ENCODE peak calls at places on chromosome 18, in six cellular contexts. One of them, this sample, is unnamed.
A peak's percentile ranks its signal among the peaks of the same experiment; 100 is the strongest.

GRCh38 chr18:39939209-39939608 is 2015.8 kb upstream of the PIK3C3 start:
- DNase-seq in AML-193: no peak
- DNase-seq in stimulated activated CD8-positive, alpha-beta memory T cell treated with anti-CD3 and anti-CD28 coated beads, Interleukin-2, amount 100 ng/mL, for 1 hour: no peak
- DNase-seq in esophagus squamous epithelium: no peak
- DNase-seq in activated CD8-positive, alpha-beta memory T cell treated with anti-CD3 and anti-CD28 coated beads, Interleukin-2, amount 50 U/mL, for 4 hours: no peak
- DNase-seq in substantia nigra: no peak
- DNase-seq in this sample: no peak

GRCh38 chr18:302097-302496 is 34.2 kb upstream of the THOC1 start:
- DNase-seq in AML-193: no peak
- DNase-seq in stimulated activated CD8-positive, alpha-beta memory T cell treated with anti-CD3 and anti-CD28 coated beads, Interleukin-2, amount 100 ng/mL, for 1 hour: no peak
- DNase-seq in esophagus squamous epithelium: no peak
- DNase-seq in activated CD8-positive, alpha-beta memory T cell treated with anti-CD3 and anti-CD28 coated beads, Interleukin-2, amount 50 U/mL, for 4 hours: no peak
- DNase-seq in substantia nigra: no peak
- DNase-seq in this sample: no peak

GRCh38 chr18:31512203-31512764 is 14.3 kb downstream of the DSG2 start:
- DNase-seq in AML-193: no peak
- DNase-seq in stimulated activated CD8-positive, alpha-beta memory T cell treated with anti-CD3 and anti-CD28 coated beads, Interleukin-2, amount 100 ng/mL, for 1 hour: no peak
- DNase-seq in esophagus squamous epithelium: no peak
- DNase-seq in activated CD8-positive, alpha-beta memory T cell treated with anti-CD3 and anti-CD28 coated beads, Interleukin-2, amount 50 U/mL, for 4 hours: no peak
- DNase-seq in substantia nigra: no peak
- DNase-seq in this sample: no peak

GRCh38 chr18:76962851-76963250 is 140.5 kb downstream of the ZNF236 start:
- DNase-seq in AML-193: no peak
- DNase-seq in stimulated activated CD8-positive, alpha-beta memory T cell treated with anti-CD3 and anti-CD28 coated beads, Interleukin-2, amount 100 ng/mL, for 1 hour: no peak
- DNase-seq in esophagus squamous epithelium: no peak
- DNase-seq in activated CD8-positive, alpha-beta memory T cell treated with anti-CD3 and anti-CD28 coated beads, Interleukin-2, amount 50 U/mL, for 4 hours: no peak
- DNase-seq in substantia nigra: no peak
- DNase-seq in this sample: no peak

GRCh38 chr18:64981915-64982314 is 768.9 kb upstream of the CDH7 start:
- DNase-seq in AML-193: no peak
- DNase-seq in stimulated activated CD8-positive, alpha-beta memory T cell treated with anti-CD3 and anti-CD28 coated beads, Interleukin-2, amount 100 ng/mL, for 1 hour: no peak
- DNase-seq in esophagus squamous epithelium: no peak
- DNase-seq in activated CD8-positive, alpha-beta memory T cell treated with anti-CD3 and anti-CD28 coated beads, Interleukin-2, amount 50 U/mL, for 4 hours: no peak
- DNase-seq in substantia nigra: no peak
- DNase-seq in this sample: no peak

GRCh38 chr18:7017013-7017412 is 100.6 kb downstream of the LAMA1 start:
- DNase-seq in AML-193: no peak
- DNase-seq in stimulated activated CD8-positive, alpha-beta memory T cell treated with anti-CD3 and anti-CD28 coated beads, Interleukin-2, amount 100 ng/mL, for 1 hour: no peak
- DNase-seq in esophagus squamous epithelium: no peak
- DNase-seq in activated CD8-positive, alpha-beta memory T cell treated with anti-CD3 and anti-CD28 coated beads, Interleukin-2, amount 50 U/mL, for 4 hours: no peak
- DNase-seq in substantia nigra: no peak
- DNase-seq in this sample: no peak

GRCh38 chr18:8776013-8776515 is 70.7 kb downstream of the MTCL1 start:
- DNase-seq in AML-193: no peak
- DNase-seq in stimulated activated CD8-positive, alpha-beta memory T cell treated with anti-CD3 and anti-CD28 coated beads, Interleukin-2, amount 100 ng/mL, for 1 hour: no peak
- DNase-seq in esophagus squamous epithelium: no peak
- DNase-seq in activated CD8-positive, alpha-beta memory T cell treated with anti-CD3 and anti-CD28 coated beads, Interleukin-2, amount 50 U/mL, for 4 hours: no peak
- DNase-seq in substantia nigra: no peak
- DNase-seq in this sample: no peak

GRCh38 chr18:33839452-33840225 is 261.6 kb downstream of the ASXL3 start:
- DNase-seq in AML-193: peak; percentile 43
- DNase-seq in stimulated activated CD8-positive, alpha-beta memory T cell treated with anti-CD3 and anti-CD28 coated beads, Interleukin-2, amount 100 ng/mL, for 1 hour: no peak
- DNase-seq in esophagus squamous epithelium: no peak
- DNase-seq in activated CD8-positive, alpha-beta memory T cell treated with anti-CD3 and anti-CD28 coated beads, Interleukin-2, amount 50 U/mL, for 4 hours: no peak
- DNase-seq in substantia nigra: peak; percentile 15
- DNase-seq in this sample: peak; percentile 41

GRCh38 chr18:8553611-8553924 is 55.7 kb upstream of the RAB12 start:
- DNase-seq in AML-193: no peak
- DNase-seq in stimulated activated CD8-positive, alpha-beta memory T cell treated with anti-CD3 and anti-CD28 coated beads, Interleukin-2, amount 100 ng/mL, for 1 hour: no peak
- DNase-seq in esophagus squamous epithelium: no peak
- DNase-seq in activated CD8-positive, alpha-beta memory T cell treated with anti-CD3 and anti-CD28 coated beads, Interleukin-2, amount 50 U/mL, for 4 hours: no peak
- DNase-seq in substantia nigra: no peak
- DNase-seq in this sample: no peak

GRCh38 chr18:3692113-3692621 is 242.2 kb downstream of the TGIF1 start:
- DNase-seq in AML-193: no peak
- DNase-seq in stimulated activated CD8-positive, alpha-beta memory T cell treated with anti-CD3 and anti-CD28 coated beads, Interleukin-2, amount 100 ng/mL, for 1 hour: no peak
- DNase-seq in esophagus squamous epithelium: no peak
- DNase-seq in activated CD8-positive, alpha-beta memory T cell treated with anti-CD3 and anti-CD28 coated beads, Interleukin-2, amount 50 U/mL, for 4 hours: no peak
- DNase-seq in substantia nigra: no peak
- DNase-seq in this sample: no peak

GRCh38 chr18:44589709-44590108 is 91.0 kb upstream of the SETBP1 start:
- DNase-seq in AML-193: no peak
- DNase-seq in stimulated activated CD8-positive, alpha-beta memory T cell treated with anti-CD3 and anti-CD28 coated beads, Interleukin-2, amount 100 ng/mL, for 1 hour: no peak
- DNase-seq in esophagus squamous epithelium: no peak
- DNase-seq in activated CD8-positive, alpha-beta memory T cell treated with anti-CD3 and anti-CD28 coated beads, Interleukin-2, amount 50 U/mL, for 4 hours: no peak
- DNase-seq in substantia nigra: no peak
- DNase-seq in this sample: no peak

GRCh38 chr18:2183432-2183831 is 387.9 kb downstream of the METTL4 start:
- DNase-seq in AML-193: no peak
- DNase-seq in stimulated activated CD8-positive, alpha-beta memory T cell treated with anti-CD3 and anti-CD28 coated beads, Interleukin-2, amount 100 ng/mL, for 1 hour: no peak
- DNase-seq in esophagus squamous epithelium: no peak
- DNase-seq in activated CD8-positive, alpha-beta memory T cell treated with anti-CD3 and anti-CD28 coated beads, Interleukin-2, amount 50 U/mL, for 4 hours: no peak
- DNase-seq in substantia nigra: no peak
- DNase-seq in this sample: no peak

GRCh38 chr18:57273194-57273593 is 79.2 kb upstream of the ST8SIA3 start:
- DNase-seq in AML-193: no peak
- DNase-seq in stimulated activated CD8-positive, alpha-beta memory T cell treated with anti-CD3 and anti-CD28 coated beads, Interleukin-2, amount 100 ng/mL, for 1 hour: no peak
- DNase-seq in esophagus squamous epithelium: no peak
- DNase-seq in activated CD8-positive, alpha-beta memory T cell treated with anti-CD3 and anti-CD28 coated beads, Interleukin-2, amount 50 U/mL, for 4 hours: no peak
- DNase-seq in substantia nigra: no peak
- DNase-seq in this sample: no peak

GRCh38 chr18:22189431-22189830 is 20.0 kb downstream of the GATA6 start:
- DNase-seq in AML-193: no peak
- DNase-seq in stimulated activated CD8-positive, alpha-beta memory T cell treated with anti-CD3 and anti-CD28 coated beads, Interleukin-2, amount 100 ng/mL, for 1 hour: no peak
- DNase-seq in esophagus squamous epithelium: no peak
- DNase-seq in activated CD8-positive, alpha-beta memory T cell treated with anti-CD3 and anti-CD28 coated beads, Interleukin-2, amount 50 U/mL, for 4 hours: no peak
- DNase-seq in substantia nigra: no peak
- DNase-seq in this sample: no peak

GRCh38 chr18:55106466-55106865 is 147.2 kb upstream of the CCDC68 start:
- DNase-seq in AML-193: no peak
- DNase-seq in stimulated activated CD8-positive, alpha-beta memory T cell treated with anti-CD3 and anti-CD28 coated beads, Interleukin-2, amount 100 ng/mL, for 1 hour: no peak
- DNase-seq in esophagus squamous epithelium: no peak
- DNase-seq in activated CD8-positive, alpha-beta memory T cell treated with anti-CD3 and anti-CD28 coated beads, Interleukin-2, amount 50 U/mL, for 4 hours: no peak
- DNase-seq in substantia nigra: no peak
- DNase-seq in this sample: no peak

GRCh38 chr18:58135170-58135569 is 91.1 kb downstream of the NEDD4L start:
- DNase-seq in AML-193: no peak
- DNase-seq in stimulated activated CD8-positive, alpha-beta memory T cell treated with anti-CD3 and anti-CD28 coated beads, Interleukin-2, amount 100 ng/mL, for 1 hour: no peak
- DNase-seq in esophagus squamous epithelium: no peak
- DNase-seq in activated CD8-positive, alpha-beta memory T cell treated with anti-CD3 and anti-CD28 coated beads, Interleukin-2, amount 50 U/mL, for 4 hours: no peak
- DNase-seq in substantia nigra: no peak
- DNase-seq in this sample: no peak

GRCh38 chr18:41484069-41484468 is 471.0 kb upstream of the PIK3C3 start:
- DNase-seq in AML-193: no peak
- DNase-seq in stimulated activated CD8-positive, alpha-beta memory T cell treated with anti-CD3 and anti-CD28 coated beads, Interleukin-2, amount 100 ng/mL, for 1 hour: no peak
- DNase-seq in esophagus squamous epithelium: no peak
- DNase-seq in activated CD8-positive, alpha-beta memory T cell treated with anti-CD3 and anti-CD28 coated beads, Interleukin-2, amount 50 U/mL, for 4 hours: no peak
- DNase-seq in substantia nigra: no peak
- DNase-seq in this sample: no peak

GRCh38 chr18:31711365-31712035 is 27.1 kb upstream of the B4GALT6 start:
- DNase-seq in AML-193: no peak
- DNase-seq in stimulated activated CD8-positive, alpha-beta memory T cell treated with anti-CD3 and anti-CD28 coated beads, Interleukin-2, amount 100 ng/mL, for 1 hour: no peak
- DNase-seq in esophagus squamous epithelium: no peak
- DNase-seq in activated CD8-positive, alpha-beta memory T cell treated with anti-CD3 and anti-CD28 coated beads, Interleukin-2, amount 50 U/mL, for 4 hours: no peak
- DNase-seq in substantia nigra: no peak
- DNase-seq in this sample: no peak

This sample was measured in globus pallidus.